ENCODE peak calls at places on chromosomes 13 and 19, in eight cellular contexts. One of them, this sample, is unnamed.

GRCh38 chr13:34833562-34834182 is 108.4 kb upstream of the NBEA start:
- DNase-seq in hypothalamus: no peak
- DNase-seq in CD8-positive, alpha-beta memory T cell: no peak
- DNase-seq in fibroblast of lung: peak; percentile 32
- DNase-seq in stimulated activated CD4-positive, alpha-beta T cell treated with anti-CD3 and anti-CD28 coated beads, Interleukin-2, amount 100 ng/mL, for 48 hours: no peak
- DNase-seq in activated T-helper 1 cell treated with Interleukin-2 at 50 U/mL for 16 hours: no peak
- DNase-seq in AG09319: no peak
- DNase-seq in NCI-H2081: no peak
- DNase-seq in this sample: no peak

GRCh38 chr13:113169277-113170272 is 11.1 kb downstream of the PROZ start:
- DNase-seq in NCI-H2081: peak; percentile 42
- DNase-seq in activated T-helper 1 cell treated with Interleukin-2 at 50 U/mL for 16 hours: no peak
- DNase-seq in AG09319: no peak
- DNase-seq in stimulated activated CD4-positive, alpha-beta T cell treated with anti-CD3 and anti-CD28 coated beads, Interleukin-2, amount 100 ng/mL, for 48 hours: no peak
- DNase-seq in CD8-positive, alpha-beta memory T cell: no peak
- DNase-seq in fibroblast of lung: no peak
- DNase-seq in hypothalamus: no peak
- DNase-seq in this sample: no peak

GRCh38 chr19:17686592-17687042 is 1.5 kb downstream of the UNC13A start:
- DNase-seq in fibroblast of lung: peak; percentile 10
- DNase-seq in AG09319: no peak
- DNase-seq in activated T-helper 1 cell treated with Interleukin-2 at 50 U/mL for 16 hours: no peak
- DNase-seq in NCI-H2081: peak; percentile 67
- DNase-seq in stimulated activated CD4-positive, alpha-beta T cell treated with anti-CD3 and anti-CD28 coated beads, Interleukin-2, amount 100 ng/mL, for 48 hours: no peak
- DNase-seq in hypothalamus: no peak
- DNase-seq in CD8-positive, alpha-beta memory T cell: no peak
- DNase-seq in this sample: no peak

GRCh38 chr19:3673506-3674439 is 26.5 kb downstream of the PIP5K1C start:
- DNase-seq in fibroblast of lung: no peak
- DNase-seq in activated T-helper 1 cell treated with Interleukin-2 at 50 U/mL for 16 hours: no peak
- DNase-seq in NCI-H2081: no peak
- DNase-seq in AG09319: no peak
- DNase-seq in CD8-positive, alpha-beta memory T cell: no peak
- DNase-seq in stimulated activated CD4-positive, alpha-beta T cell treated with anti-CD3 and anti-CD28 coated beads, Interleukin-2, amount 100 ng/mL, for 48 hours: no peak
- DNase-seq in hypothalamus: no peak
- DNase-seq in this sample: no peak

GRCh38 chr13:113846639-113847318 is 17.1 kb downstream of the GAS6 start:
- DNase-seq in NCI-H2081: no peak
- DNase-seq in hypothalamus: no peak
- DNase-seq in activated T-helper 1 cell treated with Interleukin-2 at 50 U/mL for 16 hours: no peak
- DNase-seq in CD8-positive, alpha-beta memory T cell: peak; percentile 40
- DNase-seq in stimulated activated CD4-positive, alpha-beta T cell treated with anti-CD3 and anti-CD28 coated beads, Interleukin-2, amount 100 ng/mL, for 48 hours: no peak
- DNase-seq in fibroblast of lung: no peak
- DNase-seq in AG09319: no peak
- DNase-seq in this sample: peak; percentile 11

GRCh38 chr13:45207319-45207718 is 6.5 kb upstream of the KCTD4 start:
- DNase-seq in CD8-positive, alpha-beta memory T cell: no peak
- DNase-seq in activated T-helper 1 cell treated with Interleukin-2 at 50 U/mL for 16 hours: no peak
- DNase-seq in fibroblast of lung: peak; percentile 34
- DNase-seq in hypothalamus: no peak
- DNase-seq in NCI-H2081: peak; percentile 63
- DNase-seq in AG09319: no peak
- DNase-seq in stimulated activated CD4-positive, alpha-beta T cell treated with anti-CD3 and anti-CD28 coated beads, Interleukin-2, amount 100 ng/mL, for 48 hours: no peak
- DNase-seq in this sample: no peak

GRCh38 chr13:112990783-112991182 is 21.8 kb downstream of the MCF2L start:
- DNase-seq in NCI-H2081: peak; percentile 98
- DNase-seq in AG09319: no peak
- DNase-seq in CD8-positive, alpha-beta memory T cell: no peak
- DNase-seq in stimulated activated CD4-positive, alpha-beta T cell treated with anti-CD3 and anti-CD28 coated beads, Interleukin-2, amount 100 ng/mL, for 48 hours: no peak
- DNase-seq in activated T-helper 1 cell treated with Interleukin-2 at 50 U/mL for 16 hours: no peak
- DNase-seq in fibroblast of lung: no peak
- DNase-seq in hypothalamus: no peak
- DNase-seq in this sample: no peak

GRCh38 chr19:3115916-3116602 is 19.8 kb upstream of the GNA15 start:
- DNase-seq in activated T-helper 1 cell treated with Interleukin-2 at 50 U/mL for 16 hours: no peak
- DNase-seq in hypothalamus: no peak
- DNase-seq in CD8-positive, alpha-beta memory T cell: no peak
- DNase-seq in AG09319: no peak
- DNase-seq in fibroblast of lung: peak; percentile 28
- DNase-seq in stimulated activated CD4-positive, alpha-beta T cell treated with anti-CD3 and anti-CD28 coated beads, Interleukin-2, amount 100 ng/mL, for 48 hours: no peak
- DNase-seq in NCI-H2081: no peak
- DNase-seq in this sample: no peak

GRCh38 chr13:43799191-43799590 is 12.4 kb upstream of the ENOX1 start:
- DNase-seq in stimulated activated CD4-positive, alpha-beta T cell treated with anti-CD3 and anti-CD28 coated beads, Interleukin-2, amount 100 ng/mL, for 48 hours: no peak
- DNase-seq in fibroblast of lung: no peak
- DNase-seq in AG09319: no peak
- DNase-seq in activated T-helper 1 cell treated with Interleukin-2 at 50 U/mL for 16 hours: no peak
- DNase-seq in CD8-positive, alpha-beta memory T cell: no peak
- DNase-seq in NCI-H2081: no peak
- DNase-seq in hypothalamus: no peak
- DNase-seq in this sample: no peak

GRCh38 chr19:5697890-5698634 is 8.0 kb downstream of the RPL36 start:
- DNase-seq in NCI-H2081: no peak
- DNase-seq in AG09319: no peak
- DNase-seq in activated T-helper 1 cell treated with Interleukin-2 at 50 U/mL for 16 hours: no peak
- DNase-seq in CD8-positive, alpha-beta memory T cell: no peak
- DNase-seq in fibroblast of lung: no peak
- DNase-seq in stimulated activated CD4-positive, alpha-beta T cell treated with anti-CD3 and anti-CD28 coated beads, Interleukin-2, amount 100 ng/mL, for 48 hours: no peak
- DNase-seq in hypothalamus: no peak
- DNase-seq in this sample: no peak

GRCh38 chr19:53394522-53394973 is 401 bp upstream of the ZNF765 start:
- DNase-seq in fibroblast of lung: peak; percentile 69
- DNase-seq in stimulated activated CD4-positive, alpha-beta T cell treated with anti-CD3 and anti-CD28 coated beads, Interleukin-2, amount 100 ng/mL, for 48 hours: no peak
- DNase-seq in NCI-H2081: no peak
- DNase-seq in AG09319: peak; percentile 11
- DNase-seq in CD8-positive, alpha-beta memory T cell: no peak
- DNase-seq in activated T-helper 1 cell treated with Interleukin-2 at 50 U/mL for 16 hours: no peak
- DNase-seq in hypothalamus: no peak
- DNase-seq in this sample: no peak

GRCh38 chr19:38143847-38144246 is 80.2 kb downstream of the DPF1 start:
- DNase-seq in NCI-H2081: no peak
- DNase-seq in activated T-helper 1 cell treated with Interleukin-2 at 50 U/mL for 16 hours: no peak
- DNase-seq in stimulated activated CD4-positive, alpha-beta T cell treated with anti-CD3 and anti-CD28 coated beads, Interleukin-2, amount 100 ng/mL, for 48 hours: no peak
- DNase-seq in AG09319: no peak
- DNase-seq in CD8-positive, alpha-beta memory T cell: no peak
- DNase-seq in hypothalamus: no peak
- DNase-seq in fibroblast of lung: no peak
- DNase-seq in this sample: no peak

This sample was measured in activated naive CD4-positive, alpha-beta T cell treated with anti-CD3 and anti-CD28 coated beads, Interleukin-2, amount 50 U/mL, for 16 hours.